ENCODE peak calls at places on chromosomes 16 and 17, in five cellular contexts. V is transverse colon, Z is Karpas-422, R is A549, M is body of pancreas. I is an unnamed sample.

GRCh38 chr17:34300652-34301390 is 15.3 kb downstream of the CCL11 start:
- DNase-seq in V (no peak), Z (no peak), R (no peak), M (no peak), I (no peak)

GRCh38 chr16:21263640-21264211 is 14.4 kb downstream of the CRYM start:
- DNase-seq in V (peak; percentile 43), Z (no peak), R (peak; percentile 14), M (no peak), I (no peak)

GRCh38 chr16:68298907-68299515 is 11.7 kb downstream of the SLC7A6OS start:
- DNase-seq in V (no peak), Z (no peak), R (no peak), M (no peak), I (no peak)

GRCh38 chr17:64174686-64175456 is 44.9 kb upstream of the ERN1 start:
- DNase-seq in V (no peak), Z (no peak), R (no peak), M (no peak), I (no peak)

GRCh38 chr16:81585785-81586184 is 141.2 kb downstream of the CMIP start:
- DNase-seq in V (no peak), Z (no peak), R (peak; percentile 76), M (no peak), I (peak; percentile 20)

GRCh38 chr17:46035112-46035818 is 36.2 kb downstream of the STH start:
- DNase-seq in V (no peak), Z (no peak), R (no peak), M (peak; percentile 74), I (no peak)

GRCh38 chr16:2825899-2826298 is 4.2 kb upstream of the ZG16B start:
- DNase-seq in V (peak; percentile 6), Z (no peak), R (no peak), M (no peak), I (no peak)

GRCh38 chr17:42189651-42189965 is 4.4 kb upstream of the HCRT start:
- DNase-seq in V (no peak), Z (no peak), R (no peak), M (no peak), I (no peak)

GRCh38 chr17:34167359-34167758 is 87.7 kb upstream of the CCL2 start:
- DNase-seq in V (no peak), Z (no peak), R (no peak), M (peak; percentile 18), I (no peak)

GRCh38 chr16:80063028-80063767 is 462.7 kb upstream of the MAF start:
- DNase-seq in V (peak; percentile 9), Z (no peak), R (peak; percentile 19), M (no peak), I (no peak)

GRCh38 chr17:7133424-7133823 is 18.8 kb upstream of the ASGR2 start:
- DNase-seq in V (peak; percentile 32), Z (peak; percentile 70), R (peak; percentile 38), M (no peak), I (no peak)

GRCh38 chr17:54749157-54749556 is 151.5 kb upstream of the TOM1L1 start:
- DNase-seq in V (no peak), Z (no peak), R (peak; percentile 21), M (no peak), I (peak; percentile 18)

GRCh38 chr16:24736758-24737157 is 7.3 kb downstream of the TNRC6A start:
- DNase-seq in V (no peak), Z (no peak), R (no peak), M (no peak), I (no peak)

GRCh38 chr16:86494565-86495356 is 15.6 kb upstream of the FOXF1 start:
- DNase-seq in V (no peak), Z (no peak), R (no peak), M (no peak), I (no peak)

GRCh38 chr17:48282303-48282702 is 147.7 kb downstream of the SKAP1 start:
- DNase-seq in V (no peak), Z (no peak), R (no peak), M (no peak), I (no peak)

GRCh38 chr17:8222380-8222629 is 11.9 kb upstream of the AURKB start:
- DNase-seq in V (no peak), Z (no peak), R (no peak), M (no peak), I (no peak)

GRCh38 chr17:44095647-44096496 is 25.3 kb downstream of the G6PC3 start:
- DNase-seq in V (peak; percentile 58), Z (no peak), R (peak; percentile 94), M (no peak), I (peak; percentile 88)

GRCh38 chr16:72332926-72333325 is 161.0 kb upstream of the PMFBP1 start:
- DNase-seq in V (no peak), Z (no peak), R (no peak), M (no peak), I (no peak)

DNA sequence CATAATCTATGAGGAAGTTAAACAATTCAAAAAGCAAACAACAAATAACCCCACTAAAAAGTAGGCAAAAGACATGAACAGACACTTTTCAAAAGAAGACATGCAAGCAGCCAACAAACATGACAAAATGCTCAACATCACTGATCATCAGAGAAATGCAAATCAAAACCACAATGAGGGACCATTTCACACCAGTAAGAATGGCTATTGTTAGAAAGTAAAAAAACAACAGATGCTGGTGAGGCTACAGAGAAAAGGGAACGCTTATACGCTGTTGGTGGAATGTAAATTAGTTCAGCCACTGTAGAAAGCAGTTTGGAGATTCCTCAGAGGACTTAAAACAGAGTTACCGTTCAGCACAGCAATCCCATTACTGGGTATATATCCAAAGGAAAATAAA is 24.4 kb downstream of the TNFRSF13B start:
- DNase-seq in V (no peak), Z (no peak), R (no peak), M (no peak), I (no peak)
- H3K4me3 ChIP-seq in V (no peak overlapping the region), Z (no peak overlapping the region), R (no peak overlapping the region), M (no peak overlapping the region), I (no peak overlapping the region)

GRCh38 chr16:66917741-66918140 is 944 bp downstream of the CDH16 start:
- DNase-seq in V (no peak), Z (no peak), R (no peak), M (no peak), I (no peak)

GRCh38 chr16:66918355-66918754 is 330 bp downstream of the CDH16 start:
- DNase-seq in V (no peak), Z (no peak), R (no peak), M (no peak), I (no peak)

GRCh38 chr16:66918803-66919568 is at the start of gene CDH16:
- DNase-seq in V (no peak), Z (no peak), R (no peak), M (no peak), I (no peak)

GRCh38 chr16:66920924-66921680 is 2.4 kb upstream of the CDH16 start:
- DNase-seq in V (no peak), Z (no peak), R (no peak), M (no peak), I (no peak)

DNA sequence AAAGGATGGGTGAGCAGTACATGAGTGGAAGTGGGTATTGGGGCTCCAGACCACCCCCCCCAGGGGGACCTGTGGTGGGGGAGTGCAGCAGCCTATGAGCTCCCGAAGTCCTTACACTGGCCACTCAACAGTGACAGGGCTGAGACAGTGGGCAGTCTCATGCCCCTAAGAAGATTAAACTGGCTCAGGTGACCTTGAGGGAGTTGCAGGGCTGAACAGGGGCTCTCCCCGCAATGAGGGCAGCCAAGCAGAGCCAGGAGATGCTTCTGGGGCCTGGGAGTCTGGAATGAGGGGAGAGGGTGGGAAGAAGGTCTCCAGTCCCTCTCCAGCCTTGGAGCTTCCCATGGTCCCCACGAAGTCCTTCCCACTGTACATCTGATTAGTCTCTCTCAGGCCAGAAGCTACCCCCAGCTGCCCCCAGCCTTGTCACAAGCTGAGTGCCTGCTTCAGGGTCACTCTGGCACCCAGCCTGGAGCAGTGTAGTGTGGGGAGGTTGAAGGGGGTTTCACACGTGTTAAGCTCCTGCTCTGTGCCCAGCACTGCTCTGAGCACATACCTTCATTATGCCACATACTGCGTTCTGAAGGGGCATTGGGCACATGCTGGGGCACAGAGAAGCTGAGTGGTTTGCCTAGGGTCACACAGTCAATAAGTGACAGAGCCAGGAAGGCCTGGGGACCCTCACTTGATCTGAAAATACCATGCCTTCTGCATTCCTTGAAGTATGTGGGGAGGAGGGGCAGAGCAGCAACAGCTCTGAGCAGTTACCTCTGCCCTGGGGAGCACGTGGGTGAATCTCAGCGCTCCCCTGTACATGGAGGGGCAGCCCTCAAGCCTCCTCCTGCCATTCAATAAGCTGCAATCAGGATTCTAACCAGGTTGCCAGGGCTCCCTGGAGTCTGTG is 1.1 kb upstream of the CDH16 start:
- DNase-seq in V (no peak), Z (no peak), R (no peak), M (no peak), I (no peak)
- H3K27ac ChIP-seq in V (no peak overlapping the region), Z (no peak overlapping the region), R (peak overlapping the region; percentile 62), M (no peak overlapping the region), I (no peak overlapping the region)

DNA sequence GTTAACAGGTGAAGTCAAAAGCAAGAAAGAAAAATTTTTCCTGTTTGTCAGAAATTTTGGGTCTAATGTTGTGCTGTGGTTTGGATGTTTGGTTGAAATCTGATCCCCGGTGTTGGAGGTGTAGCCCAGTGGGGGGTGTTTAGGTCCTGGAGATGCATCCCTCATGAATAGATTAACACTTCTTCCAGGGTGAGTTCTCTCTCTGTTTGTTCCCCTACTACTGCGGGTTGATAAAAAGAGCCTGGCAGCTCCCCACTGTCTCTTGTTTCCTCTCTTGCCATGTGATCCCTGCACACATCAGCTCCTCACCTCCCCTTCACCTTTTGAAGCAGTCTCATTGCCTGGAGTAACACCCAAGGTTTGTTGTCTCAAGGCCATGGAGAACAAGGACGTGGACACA is 14.6 kb upstream of the CDH8 start:
- DNase-seq in V (no peak), Z (no peak), R (no peak), M (no peak), I (no peak)
- H3K4me3 ChIP-seq in V (no peak overlapping the region), Z (no peak overlapping the region), R (no peak overlapping the region), M (no peak overlapping the region), I (no peak overlapping the region)

GRCh38 chr17:39754958-39755549 is 17.3 kb downstream of the GRB7 start:
- DNase-seq in V (peak; percentile 35), Z (no peak), R (no peak), M (no peak), I (no peak)

GRCh38 chr17:39751637-39752036 is 13.9 kb downstream of the GRB7 start:
- DNase-seq in V (no peak), Z (no peak), R (no peak), M (no peak), I (no peak)

GRCh38 chr17:39754161-39754957 is 16.6 kb downstream of the GRB7 start:
- DNase-seq in V (peak; percentile 97), Z (peak; percentile 99), R (peak; percentile 85), M (peak; percentile 90), I (no peak)

GRCh38 chr17:39752241-39752831 is 14.6 kb downstream of the GRB7 start:
- DNase-seq in V (no peak), Z (no peak), R (no peak), M (no peak), I (no peak)

GRCh38 chr17:39753514-39754160 is 15.9 kb downstream of the GRB7 start:
- DNase-seq in V (peak; percentile 72), Z (peak; percentile 87), R (no peak), M (peak; percentile 54), I (no peak)
- H3K27ac ChIP-seq in V (peak overlapping the region; percentile 98), Z (peak overlapping the region; percentile 88), R (peak overlapping the region; percentile 83), M (peak overlapping the region; percentile 80), I (no peak overlapping the region)

DNA sequence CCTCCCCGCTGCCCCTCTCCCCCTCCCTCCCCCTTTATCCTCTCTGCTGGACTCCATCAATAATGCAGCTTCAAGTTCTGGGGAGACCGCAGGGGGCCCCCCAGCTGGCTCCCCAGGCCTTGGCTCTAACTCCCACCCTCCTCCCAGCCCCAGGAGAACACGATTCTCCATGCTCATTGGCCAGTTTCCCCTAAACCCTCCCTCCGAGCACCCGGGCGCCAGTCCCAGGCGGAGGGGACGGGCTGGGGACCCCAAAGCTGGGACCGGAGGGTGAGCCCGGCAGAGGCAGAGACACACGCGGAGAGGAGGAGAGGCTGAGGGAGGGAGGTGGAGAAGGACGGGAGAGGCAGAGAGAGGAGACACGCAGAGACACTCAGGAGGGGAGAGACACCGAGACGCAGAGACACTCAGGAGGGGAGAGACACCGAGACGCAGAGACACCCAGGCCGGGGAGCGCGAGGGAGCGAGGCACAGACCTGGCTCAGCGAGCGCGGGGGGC is at the start of gene PPP1R1B:
- DNase-seq in V (peak; percentile 58), Z (no peak), R (no peak), M (no peak), I (no peak)
- H3K4me3 ChIP-seq in V (peak within 1 kb of the TSS; percentile 18), Z (no peak within 1 kb of the TSS), R (peak within 1 kb of the TSS; percentile 25), M (peak within 1 kb of the TSS; percentile 18), I (peak within 1 kb of the TSS; percentile 53)

I was measured in iPS DF 6.9.